ENCODE peak calls at places on chromosomes 4 and X, in seven cellular contexts. M is stomach, V is heart left ventricle, D is uterus, N is A549, F is endothelial cell of umbilical vein, L is GM12892. G is an unnamed sample.
A peak's percentile ranks its signal among the peaks of the same experiment; 100 is the strongest.

GRCh38 chr4:184728858-184729257 is 5.0 kb downstream of the CENPU start:
- DNase-seq in F (peak; percentile 84), D (no peak), M (no peak), N (no peak), V (no peak), L (no peak), G (no peak)

GRCh38 chr4:132227349-132228165 is 921.5 kb upstream of the PCDH10 start:
- DNase-seq in D (no peak), F (peak; percentile 19), V (no peak), M (no peak), N (peak; percentile 1), L (no peak), G (no peak)

GRCh38 chrX:64394874-64395567 is at the start of gene MTMR8:
- DNase-seq in V (peak; percentile 66), L (peak; percentile 54), D (peak; percentile 60), N (peak; percentile 54), M (peak; percentile 77), F (peak; percentile 1), G (no peak)

GRCh38 chr4:2829933-2830451 is 13.7 kb upstream of the ADD1 start:
- DNase-seq in V (peak; percentile 7), L (peak; percentile 13), F (no peak), N (no peak), D (no peak), M (no peak), G (no peak)

GRCh38 chr4:76601791-76602190 is 166.8 kb downstream of the SHROOM3 start:
- DNase-seq in F (peak; percentile 82), L (no peak), N (no peak), D (no peak), V (no peak), M (no peak), G (no peak)

GRCh38 chr4:106650701-106651100 is 282.1 kb upstream of the GIMD1 start:
- DNase-seq in M (no peak), L (no peak), V (no peak), N (no peak), D (no peak), F (no peak), G (no peak)

GRCh38 chr4:161629694-161630441 is 533.9 kb downstream of the FSTL5 start:
- DNase-seq in V (no peak), F (peak; percentile 18), N (no peak), M (no peak), D (no peak), L (no peak), G (no peak)

GRCh38 chr4:54683616-54684346 is 26.0 kb downstream of the KIT start:
- DNase-seq in L (peak; percentile 18), F (peak; percentile 39), N (no peak), D (no peak), M (peak; percentile 46), V (no peak), G (no peak)

GRCh38 chrX:17608898-17609297 is 128.4 kb upstream of the SCML1 start:
- DNase-seq in L (no peak), V (no peak), F (no peak), D (no peak), M (no peak), N (no peak), G (no peak)

GRCh38 chrX:108216405-108216804 is 124.8 kb downstream of the ATG4A start:
- DNase-seq in V (no peak), F (no peak), L (no peak), M (no peak), D (no peak), N (no peak), G (no peak)

GRCh38 chr4:145808021-145808650 is 128.2 kb downstream of the C4orf51 start:
- DNase-seq in N (peak; percentile 66), L (no peak), D (no peak), V (no peak), M (no peak), F (peak; percentile 93), G (peak; percentile 46)

DNA sequence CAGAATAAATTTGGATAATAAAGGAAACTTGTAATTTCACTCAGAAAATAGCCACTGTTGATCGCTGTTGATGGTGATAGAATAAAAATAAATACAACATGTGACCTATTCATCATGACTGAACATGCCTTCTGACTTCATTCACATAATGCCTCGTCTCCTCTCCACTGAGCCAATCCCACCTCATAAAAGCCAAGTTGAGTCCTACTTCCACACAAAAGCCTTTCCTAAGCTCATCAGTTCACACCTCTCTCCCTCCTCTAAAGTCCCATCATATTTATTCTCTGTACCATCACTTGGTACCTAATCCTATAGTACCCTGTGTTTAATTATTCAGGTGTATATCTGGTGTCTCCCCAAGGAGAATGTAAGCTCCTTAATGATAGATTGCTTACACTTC is 37.7 kb downstream of the APOO start:
- DNase-seq in N (no peak), D (no peak), M (no peak), V (no peak), F (no peak), L (no peak), G (no peak)
- TF ChIP-seq POLR2A in N (no peak), D (no peak), M (no peak), V (no peak), F (no peak), L (no peak), G (no peak)

DNA sequence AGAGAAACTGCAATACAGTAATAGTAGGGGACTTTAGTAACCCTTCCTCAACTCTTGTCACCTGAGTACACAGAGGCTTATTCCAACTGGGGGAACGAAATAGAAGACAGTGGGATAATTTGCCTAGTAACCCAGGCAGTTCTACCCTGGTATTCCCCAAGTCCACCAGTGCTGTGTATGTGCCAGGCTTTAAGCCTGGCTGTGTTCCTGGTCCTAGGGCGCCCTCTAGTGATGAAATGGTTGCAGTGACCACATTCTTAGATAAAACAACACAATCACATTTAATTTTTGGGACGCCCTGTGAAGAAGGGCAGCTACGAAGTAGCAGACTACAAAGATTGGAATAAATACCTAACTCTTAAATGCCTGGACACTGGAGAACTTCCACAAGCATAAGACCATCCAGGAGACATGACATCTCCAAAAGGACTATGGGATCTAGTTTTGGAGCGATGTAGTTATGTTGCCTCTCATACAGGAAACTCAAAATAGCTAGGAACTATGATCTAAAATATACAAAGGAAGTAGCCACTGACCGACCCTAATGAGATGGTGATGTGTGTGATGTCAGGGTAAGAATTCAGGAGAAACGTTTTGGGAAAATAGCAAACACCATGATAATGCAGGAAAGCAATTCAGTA is 288.5 kb upstream of the ZCCHC13 start:
- DNase-seq in F (peak; percentile 70), V (peak; percentile 60), M (peak; percentile 73), L (peak; percentile 20), D (peak; percentile 32), N (peak; percentile 31), G (peak; percentile 17)
- TF ChIP-seq POLR2A in F (no peak), V (no peak), M (no peak), L (no peak), D (no peak), N (no peak), G (no peak)

GRCh38 chr4:138242076-138242829 is at the start of gene SLC7A11:
- DNase-seq in D (peak; percentile 19), M (peak; percentile 78), V (no peak), L (peak; percentile 12), N (peak; percentile 20), F (peak; percentile 96), G (no peak)
- TF ChIP-seq POLR2A in D (no peak), M (peak; percentile 67), V (no peak), L (peak; percentile 73), N (peak; percentile 30), F (peak; percentile 87), G (peak; percentile 15)

GRCh38 chr4:38663801-38664703 is at the start of gene KLF3:
- DNase-seq in V (peak; percentile 98), D (peak; percentile 94), N (peak; percentile 63), L (peak; percentile 69), M (peak; percentile 96), F (peak; percentile 86), G (peak; percentile 63)
- TF ChIP-seq POLR2A in V (peak; percentile 92), D (peak; percentile 50), N (peak; percentile 26), L (no peak), M (peak; percentile 37), F (peak; percentile 56), G (peak; percentile 44)

GRCh38 chr4:1223841-1224809 is 24.8 kb downstream of the CTBP1 start:
- DNase-seq in M (no peak), D (no peak), F (no peak), L (no peak), N (no peak), V (no peak), G (no peak)
- TF ChIP-seq POLR2A in M (no peak), D (no peak), F (no peak), L (no peak), N (no peak), V (no peak), G (no peak)

G was measured in H54.